ENCODE peak calls at places on chromosomes 11 and 22, in seven cellular contexts. J is esophagus squamous epithelium, R is neuronal stem cell, D is K562, U is tibial nerve, P is BJ, Z is pancreas. W is an unnamed sample.

GRCh38 chr11:720642-721346 is 14.8 kb downstream of the EPS8L2 start:
- DNase-seq in D (peak; percentile 80), P (no peak), R (peak; percentile 56), Z (no peak), J (no peak), U (no peak), W (no peak)

GRCh38 chr11:71928739-71929443 is at the start of gene RNF121:
- DNase-seq in U (peak; percentile 99), Z (peak; percentile 95), R (peak; percentile 95), P (peak; percentile 70), J (peak; percentile 79), D (peak; percentile 96), W (peak; percentile 98)

GRCh38 chr22:46937185-46937584 is 174.7 kb downstream of the TBC1D22A start:
- DNase-seq in U (no peak), R (no peak), Z (no peak), J (no peak), P (no peak), D (no peak), W (no peak)

GRCh38 chr22:23180893-23181762 is 819 bp downstream of the BCR start:
- DNase-seq in P (no peak), J (no peak), R (no peak), Z (peak; percentile 49), U (no peak), D (peak; percentile 97), W (no peak)

GRCh38 chr11:103532133-103532788 is 423.0 kb downstream of the DYNC2H1 start:
- DNase-seq in R (no peak), D (no peak), P (peak; percentile 46), Z (no peak), J (no peak), U (no peak), W (no peak)

GRCh38 chr11:126188332-126189108 is 22.9 kb downstream of the RPUSD4 start:
- DNase-seq in P (no peak), D (no peak), Z (no peak), J (no peak), R (no peak), U (no peak), W (no peak)

GRCh38 chr22:37484115-37485005 is 1.8 kb downstream of the MFNG start:
- DNase-seq in D (no peak), R (no peak), P (no peak), Z (no peak), J (peak; percentile 67), U (peak; percentile 51), W (peak; percentile 75)

GRCh38 chr22:36764060-36764459 is 11.9 kb downstream of the IFT27 start:
- DNase-seq in Z (no peak), J (no peak), R (no peak), U (no peak), P (no peak), D (no peak), W (no peak)

GRCh38 chr22:42973536-42973881 is 41.4 kb downstream of the PACSIN2 start:
- DNase-seq in J (no peak), U (no peak), R (no peak), P (no peak), D (no peak), Z (no peak), W (no peak)

GRCh38 chr11:27443746-27444465 is 28.7 kb downstream of the LGR4 start:
- DNase-seq in P (no peak), U (no peak), D (no peak), J (no peak), R (peak; percentile 89), Z (no peak), W (no peak)

GRCh38 chr11:47269829-47270305 is at the start of gene MADD:
- DNase-seq in R (peak; percentile 86), J (peak; percentile 37), U (peak; percentile 64), D (peak; percentile 96), Z (peak; percentile 84), P (no peak), W (peak; percentile 83)

GRCh38 chr11:117815262-117815803 is 9.2 kb downstream of the FXYD2 start:
- DNase-seq in Z (no peak), R (no peak), U (peak; percentile 22), D (no peak), J (peak; percentile 37), P (no peak), W (peak; percentile 40)

GRCh38 chr22:38866399-38867123 is 5.5 kb downstream of the CBX6 start:
- DNase-seq in R (no peak), D (no peak), J (no peak), U (no peak), Z (no peak), P (no peak), W (no peak)

GRCh38 chr11:118209037-118209436 is 15.8 kb downstream of the JAML start:
- DNase-seq in P (no peak), Z (no peak), U (no peak), J (no peak), R (no peak), D (no peak), W (no peak)

GRCh38 chr11:17544181-17544622 is at the start of gene USH1C:
- DNase-seq in U (no peak), P (no peak), D (peak; percentile 97), Z (peak; percentile 68), J (no peak), R (no peak), W (no peak)

GRCh38 chr11:46435679-46436078 is 44.1 kb upstream of the CHRM4 start:
- DNase-seq in P (no peak), U (no peak), R (no peak), J (no peak), D (no peak), Z (no peak), W (no peak)

GRCh38 chr22:23086787-23087186 is 16.5 kb downstream of the GNAZ start:
- DNase-seq in D (no peak), U (no peak), J (no peak), P (no peak), R (no peak), Z (no peak), W (no peak)

GRCh38 chr11:92297551-92298237 is 73.1 kb downstream of the FAT3 start:
- DNase-seq in P (no peak), J (no peak), R (no peak), Z (no peak), U (no peak), D (no peak), W (no peak)

DNA sequence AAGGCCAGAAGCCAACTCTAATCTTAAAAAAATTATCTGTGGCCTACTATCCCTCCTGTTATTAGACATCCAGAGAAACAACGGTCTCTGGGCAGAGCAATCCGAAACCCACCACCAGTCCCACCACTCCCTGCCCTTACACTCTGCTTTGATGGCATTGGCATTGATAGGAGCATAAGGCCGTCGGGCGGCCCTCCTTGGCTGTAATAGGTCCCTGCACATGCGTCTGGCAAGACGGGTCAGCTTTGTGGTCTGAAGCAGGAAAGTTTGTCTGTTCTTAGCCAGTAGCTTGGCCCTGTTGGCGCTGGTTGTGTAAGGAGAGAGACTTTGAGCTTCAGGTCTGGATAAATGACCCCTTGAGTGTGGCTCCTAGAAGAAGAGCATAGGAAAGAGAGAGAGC is 3.8 kb upstream of the TUT1 start:
- DNase-seq in D (no peak), U (no peak), R (no peak), P (no peak), J (no peak), Z (no peak), W (no peak)
- H3K36me3 ChIP-seq in D (peaks cover 73% of the 10 kb centered on the region), U (peaks cover 8% of the 10 kb centered on the region), R (peaks cover 51% of the 10 kb centered on the region), P (peaks cover 29% of the 10 kb centered on the region), J (peaks cover 37% of the 10 kb centered on the region), Z (no peaks in the 10 kb centered on the region), W (peaks cover 50% of the 10 kb centered on the region)

GRCh38 chr11:67400942-67401494 is 640 bp downstream of the PPP1CA start:
- DNase-seq in P (no peak), U (no peak), Z (no peak), R (no peak), D (peak; percentile 8), J (no peak), W (no peak)

GRCh38 chr11:67400251-67400941 is 1.3 kb downstream of the PPP1CA start:
- DNase-seq in Z (no peak), J (no peak), D (peak; percentile 6), R (no peak), U (no peak), P (no peak), W (no peak)

GRCh38 chr11:67404515-67405195 is 772 bp downstream of the TBC1D10C start:
- DNase-seq in U (no peak), D (peak; percentile 12), P (no peak), R (no peak), Z (no peak), J (no peak), W (no peak)

GRCh38 chr11:67398661-67399563 is 2.7 kb downstream of the PPP1CA start:
- DNase-seq in U (no peak), Z (no peak), D (peak; percentile 11), J (no peak), R (no peak), P (no peak), W (no peak)

DNA sequence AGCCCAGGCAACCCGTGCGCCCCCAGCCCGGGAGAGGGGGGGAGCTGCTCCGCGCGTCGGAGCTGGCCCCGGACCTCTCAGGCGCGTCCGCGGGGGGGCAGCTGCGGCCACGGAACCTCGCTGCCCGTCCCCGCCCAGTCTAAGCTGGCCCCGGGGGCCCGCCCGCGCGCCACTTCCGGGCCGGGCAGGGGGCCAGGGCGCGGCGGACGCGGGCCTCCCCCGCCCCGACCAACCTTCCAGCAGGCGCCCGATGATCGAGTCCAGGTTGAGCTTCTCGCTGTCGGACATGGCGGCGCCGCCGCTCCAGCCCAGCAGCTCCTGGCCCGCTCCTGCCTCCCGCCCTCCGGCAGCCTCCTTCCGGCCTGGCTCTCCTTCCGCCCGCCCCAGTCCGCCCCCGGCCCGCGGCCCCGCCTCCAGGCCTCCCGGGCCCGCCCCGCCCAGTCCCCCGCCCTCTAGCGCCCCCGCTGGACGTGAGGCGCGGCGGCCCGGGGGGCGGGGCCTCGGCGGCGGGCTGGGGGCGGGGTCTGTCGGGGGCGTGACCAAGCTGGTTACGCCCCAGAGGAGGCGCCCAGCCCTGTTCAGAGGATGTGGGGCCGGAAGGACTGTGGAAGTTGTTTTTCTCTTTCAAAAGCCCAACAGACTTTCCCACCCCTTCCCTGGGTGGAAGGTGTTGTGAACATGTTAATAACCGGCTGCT is at the start of gene PPP1CA:
- DNase-seq in J (peak; percentile 62), U (peak; percentile 83), D (peak; percentile 98), R (peak; percentile 90), P (peak; percentile 27), Z (peak; percentile 93), W (peak; percentile 94)
- H3K36me3 ChIP-seq in J (peaks cover 27% of the 10 kb centered on the region), U (no peaks in the 10 kb centered on the region), D (peaks cover 40% of the 10 kb centered on the region), R (peaks cover 30% of the 10 kb centered on the region), P (peaks cover 24% of the 10 kb centered on the region), Z (peaks cover 3% of the 10 kb centered on the region), W (peaks cover 40% of the 10 kb centered on the region)

GRCh38 chr11:25357133-25357532 is 860.3 kb downstream of the LUZP2 start:
- DNase-seq in R (no peak), Z (no peak), J (no peak), D (no peak), U (no peak), P (no peak), W (no peak)
- H3K36me3 ChIP-seq in R (no peaks in the 10 kb centered on the region), Z (no peaks in the 10 kb centered on the region), J (no peaks in the 10 kb centered on the region), D (no peaks in the 10 kb centered on the region), U (no peaks in the 10 kb centered on the region), P (no peaks in the 10 kb centered on the region), W (no peaks in the 10 kb centered on the region)

DNA sequence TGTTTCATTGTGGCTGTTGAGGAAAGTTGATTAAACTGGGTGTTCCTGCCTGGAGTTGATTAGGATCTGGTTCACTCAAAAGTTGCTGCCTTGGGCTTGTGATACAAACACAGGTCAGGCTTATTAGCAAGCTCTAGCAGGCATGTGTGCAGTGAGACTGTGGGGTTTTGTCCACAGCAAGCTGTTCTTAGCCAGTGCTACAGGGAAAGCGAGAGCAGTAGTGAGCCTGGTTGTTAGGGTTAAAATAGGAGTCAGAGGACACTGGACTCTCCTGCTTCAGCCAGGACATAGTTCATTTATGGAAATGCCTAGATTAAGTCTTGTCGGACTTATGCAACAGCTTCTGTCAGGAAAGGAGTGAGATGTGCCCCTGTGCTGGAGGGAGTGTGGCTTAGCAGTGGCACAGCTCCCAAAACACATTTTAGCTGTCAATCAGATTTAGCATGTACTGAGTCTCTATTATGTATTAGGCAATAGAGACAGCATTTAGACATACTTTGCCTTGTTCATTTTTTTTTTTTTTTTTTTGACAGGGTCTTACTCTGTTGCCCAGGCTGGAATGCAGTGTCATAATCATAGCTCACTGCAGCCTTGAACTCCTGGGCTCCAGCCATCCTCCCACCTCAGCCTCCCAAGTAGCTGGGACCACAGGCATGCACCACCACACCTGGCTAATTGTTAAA is 8.7 kb downstream of the SNRPD3 start:
- DNase-seq in Z (no peak), J (no peak), R (no peak), D (no peak), U (no peak), P (no peak), W (peak; percentile 53)
- H3K36me3 ChIP-seq in Z (no peaks in the 10 kb centered on the region), J (peaks cover 2% of the 10 kb centered on the region), R (peaks cover 35% of the 10 kb centered on the region), D (peaks cover 78% of the 10 kb centered on the region), U (peaks cover 13% of the 10 kb centered on the region), P (peaks cover 9% of the 10 kb centered on the region), W (peaks cover 94% of the 10 kb centered on the region)